ENCODE peak calls at places on chromosomes 13 and 19, in five cellular contexts. C is KG1; E is activated naive CD4-positive, alpha-beta T cell; K is SJSA1; Q is stimulated activated CD4-positive, alpha-beta T cell treated with anti-CD3 and anti-CD28 coated beads, Interleukin-1b, Interleukin-23, amount 100 ng/mL, for 48 hours. M is an unnamed sample.

GRCh38 chr13:97471721-97472120 is 37.8 kb downstream of the RAP2A start:
- DNase-seq in C (no peak), E (no peak), K (no peak), Q (no peak), M (no peak)

GRCh38 chr13:113862191-113862765 is 1.6 kb downstream of the GAS6 start:
- DNase-seq in C (no peak), E (no peak), K (no peak), Q (no peak), M (no peak)

GRCh38 chr19:47762615-47763308 is 15.7 kb upstream of the SELENOW start:
- DNase-seq in C (no peak), E (no peak), K (no peak), Q (no peak), M (no peak)

GRCh38 chr13:41317243-41317642 is 6.2 kb downstream of the NAA16 start:
- DNase-seq in C (no peak), E (no peak), K (no peak), Q (no peak), M (no peak)

GRCh38 chr13:63696055-63696454 is 2280.4 kb upstream of the PCDH20 start:
- DNase-seq in C (no peak), E (no peak), K (no peak), Q (no peak), M (no peak)

GRCh38 chr19:46745521-46746280 is at the start of gene FKRP:
- DNase-seq in C (no peak), E (no peak), K (no peak), Q (no peak), M (no peak)

GRCh38 chr13:22176968-22177545 is 506.2 kb downstream of the FGF9 start:
- DNase-seq in C (no peak), E (no peak), K (no peak), Q (no peak), M (no peak)

GRCh38 chr19:41537789-41538188 is 38.2 kb upstream of the CEACAM21 start:
- DNase-seq in C (no peak), E (no peak), K (no peak), Q (no peak), M (no peak)

GRCh38 chr19:38367041-38367440 is 7.3 kb upstream of the PSMD8 start:
- DNase-seq in C (no peak), E (no peak), K (no peak), Q (no peak), M (no peak)

GRCh38 chr19:39729594-39729993 is 8.2 kb downstream of the CLC start:
- DNase-seq in C (no peak), E (no peak), K (no peak), Q (no peak), M (no peak)

GRCh38 chr13:33016414-33017409 is at the start of gene KL:
- DNase-seq in C (no peak), E (no peak), K (no peak), Q (peak; percentile 5), M (peak; percentile 22)

GRCh38 chr13:111893607-111894443 is 173.1 kb upstream of the SOX1 start:
- DNase-seq in C (no peak), E (no peak), K (no peak), Q (no peak), M (no peak)

GRCh38 chr19:4097501-4097900 is 26.4 kb downstream of the MAP2K2 start:
- DNase-seq in C (no peak), E (no peak), K (no peak), Q (no peak), M (peak; percentile 42)